ENCODE peak calls at places on chromosomes 11 and 22, in eight cellular contexts. E, S, H, O, C, J, I and Q are unnamed samples.
A peak's percentile ranks its signal among the peaks of the same experiment; 100 is the strongest.

GRCh38 chr22:45830531-45831245 is 146.3 kb downstream of the WNT7B start:
- DNase-seq in E (no peak), S (peak; percentile 71), H (no peak), O (no peak), C (no peak), J (no peak), I (no peak), Q (no peak)

GRCh38 chr22:17627961-17628303 is 617 bp downstream of the ATP6V1E1 start:
- DNase-seq in E (peak; percentile 77), S (no peak), H (no peak), O (no peak), C (no peak), J (no peak), I (no peak), Q (no peak)

GRCh38 chr11:77747381-77747969 is 73.0 kb downstream of the RSF1 start:
- DNase-seq in E (no peak), S (no peak), H (no peak), O (no peak), C (no peak), J (no peak), I (no peak), Q (no peak)

GRCh38 chr11:18754308-18754707 is 28.3 kb upstream of the IGSF22 start:
- DNase-seq in E (no peak), S (no peak), H (no peak), O (no peak), C (no peak), J (no peak), I (no peak), Q (no peak)

GRCh38 chr22:49547751-49548239 is 279.9 kb downstream of the BRD1 start:
- DNase-seq in E (peak; percentile 59), S (no peak), H (no peak), O (no peak), C (no peak), J (no peak), I (no peak), Q (no peak)

GRCh38 chr22:19943665-19944026 is 2.0 kb upstream of the TXNRD2 start:
- DNase-seq in E (no peak), S (no peak), H (no peak), O (no peak), C (no peak), J (peak; percentile 69), I (no peak), Q (no peak)

GRCh38 chr11:115244758-115245157 is 259.5 kb downstream of the CADM1 start:
- DNase-seq in E (no peak), S (no peak), H (no peak), O (no peak), C (peak; percentile 36), J (no peak), I (no peak), Q (peak; percentile 32)

GRCh38 chr22:36330655-36331305 is 57.0 kb downstream of the MYH9 start:
- DNase-seq in E (peak; percentile 84), S (peak; percentile 46), H (no peak), O (no peak), C (no peak), J (peak; percentile 63), I (peak; percentile 62), Q (no peak)

GRCh38 chr11:113481226-113481625 is 6.0 kb upstream of the DRD2 start:
- DNase-seq in E (no peak), S (no peak), H (no peak), O (no peak), C (no peak), J (no peak), I (no peak), Q (no peak)

GRCh38 chr11:69918231-69918937 is 99.2 kb upstream of the FGF3 start:
- DNase-seq in E (no peak), S (no peak), H (no peak), O (no peak), C (no peak), J (no peak), I (no peak), Q (no peak)

GRCh38 chr11:1773711-1774550 is 10.2 kb upstream of the CTSD start:
- DNase-seq in E (peak; percentile 71), S (no peak), H (no peak), O (no peak), C (no peak), J (no peak), I (no peak), Q (no peak)
- H3K27ac ChIP-seq in E (no peak overlapping the region), S (no peak overlapping the region), H (no peak overlapping the region), O (no peak overlapping the region), C (no peak overlapping the region), J (peak overlapping the region; percentile 66), I (no peak overlapping the region), Q (no peak overlapping the region)

GRCh38 chr11:116500833-116501622 is 271.8 kb downstream of the BUD13 start:
- DNase-seq in E (no peak), S (no peak), H (no peak), O (no peak), C (no peak), J (no peak), I (no peak), Q (no peak)

GRCh38 chr11:116502641-116503061 is 270.1 kb downstream of the BUD13 start:
- DNase-seq in E (no peak), S (no peak), H (no peak), O (no peak), C (peak; percentile 22), J (no peak), I (no peak), Q (peak; percentile 67)

GRCh38 chr11:116500002-116500832 is 272.6 kb downstream of the BUD13 start:
- DNase-seq in E (no peak), S (no peak), H (no peak), O (no peak), C (no peak), J (no peak), I (no peak), Q (no peak)

GRCh38 chr11:116503216-116504160 is 269.3 kb downstream of the BUD13 start:
- DNase-seq in E (no peak), S (no peak), H (no peak), O (no peak), C (no peak), J (no peak), I (no peak), Q (no peak)

DNA sequence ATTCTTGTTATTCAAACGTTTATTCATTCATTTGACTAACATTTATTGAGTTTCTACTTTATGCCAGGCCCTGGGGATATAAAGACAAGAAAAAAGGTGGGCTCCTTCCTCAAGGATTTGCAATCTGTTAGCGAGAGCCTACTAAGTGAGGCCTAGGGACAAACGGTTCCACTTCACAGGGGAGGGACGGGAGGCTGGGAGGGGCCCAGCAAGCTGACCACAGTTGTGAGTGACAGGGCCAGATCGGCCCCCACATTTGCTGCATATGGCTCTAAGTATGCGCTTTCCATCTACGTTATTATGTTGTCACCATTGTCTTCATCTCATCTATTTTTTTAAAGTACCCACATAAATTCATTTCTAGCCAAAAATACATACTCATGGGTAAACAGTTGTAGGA is 271.1 kb downstream of the BUD13 start:
- DNase-seq in E (no peak), S (no peak), H (no peak), O (no peak), C (no peak), J (no peak), I (no peak), Q (no peak)
- H3K27ac ChIP-seq in E (no peak overlapping the region), S (no peak overlapping the region), H (no peak overlapping the region), O (no peak overlapping the region), C (no peak overlapping the region), J (no peak overlapping the region), I (no peak overlapping the region), Q (no peak overlapping the region)

GRCh38 chr11:111676878-111677585 is 74.8 kb downstream of the SIK2 start:
- DNase-seq in E (no peak), S (peak; percentile 72), H (no peak), O (no peak), C (no peak), J (no peak), I (no peak), Q (no peak)
- H3K27ac ChIP-seq in E (no peak overlapping the region), S (peak overlapping the region; percentile 3), H (no peak overlapping the region), O (no peak overlapping the region), C (no peak overlapping the region), J (no peak overlapping the region), I (no peak overlapping the region), Q (no peak overlapping the region)

GRCh38 chr11:65695459-65696241 is 16.4 kb upstream of the KAT5 start:
- DNase-seq in E (no peak), S (peak; percentile 97), H (no peak), O (no peak), C (peak; percentile 51), J (no peak), I (peak; percentile 81), Q (peak; percentile 60)
- H3K27ac ChIP-seq in E (no peak overlapping the region), S (no peak overlapping the region), H (no peak overlapping the region), O (no peak overlapping the region), C (peak overlapping the region; percentile 98), J (no peak overlapping the region), I (no peak overlapping the region), Q (peak overlapping the region; percentile 80)

DNA sequence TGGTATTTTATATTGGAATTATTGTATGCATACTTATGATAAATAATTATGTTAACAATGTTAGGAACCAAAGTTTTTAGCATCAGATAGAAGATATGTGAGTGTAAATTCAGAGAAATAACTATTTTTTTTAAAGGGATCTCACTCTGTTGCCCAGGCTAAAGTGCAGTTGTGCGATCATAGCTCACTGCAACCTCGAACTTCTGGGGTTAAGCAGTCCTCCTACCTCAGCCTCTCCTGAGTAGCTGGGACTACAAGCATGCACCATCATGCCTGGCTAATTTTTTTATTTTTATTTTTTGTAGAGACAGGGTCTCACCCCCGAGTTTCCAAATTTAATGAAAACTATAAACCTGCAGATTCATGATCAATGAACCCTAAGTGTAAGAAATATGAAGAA is 33.6 kb upstream of the RCE1 start:
- DNase-seq in E (no peak), S (no peak), H (no peak), O (no peak), C (no peak), J (no peak), I (no peak), Q (no peak)
- H3K27ac ChIP-seq in E (no peak overlapping the region), S (no peak overlapping the region), H (no peak overlapping the region), O (no peak overlapping the region), C (no peak overlapping the region), J (no peak overlapping the region), I (no peak overlapping the region), Q (no peak overlapping the region)

GRCh38 chr11:45805305-45806071 is 539 bp downstream of the SLC35C1 start:
- DNase-seq in E (peak; percentile 86), S (peak; percentile 27), H (no peak), O (no peak), C (no peak), J (peak; percentile 54), I (no peak), Q (no peak)

GRCh38 chr11:45806937-45807791 is 2.2 kb downstream of the SLC35C1 start:
- DNase-seq in E (no peak), S (no peak), H (no peak), O (no peak), C (no peak), J (no peak), I (no peak), Q (no peak)

GRCh38 chr11:45804806-45805304 is at the start of gene SLC35C1:
- DNase-seq in E (peak; percentile 100), S (peak; percentile 92), H (no peak), O (peak; percentile 92), C (peak; percentile 95), J (peak; percentile 97), I (peak; percentile 97), Q (peak; percentile 93)

GRCh38 chr11:45807792-45808238 is 2.9 kb downstream of the SLC35C1 start:
- DNase-seq in E (no peak), S (no peak), H (no peak), O (no peak), C (no peak), J (no peak), I (no peak), Q (no peak)

GRCh38 chr11:45806072-45806933 is 1.4 kb downstream of the SLC35C1 start:
- DNase-seq in E (no peak), S (no peak), H (no peak), O (no peak), C (no peak), J (no peak), I (no peak), Q (no peak)
- H3K27ac ChIP-seq in E (no peak overlapping the region), S (no peak overlapping the region), H (no peak overlapping the region), O (peak overlapping the region; percentile 74), C (no peak overlapping the region), J (peak overlapping the region; percentile 79), I (no peak overlapping the region), Q (no peak overlapping the region)